ENCODE peak calls at places on chromosomes 13 and 19, in seven cellular contexts. Y is GM13977; Q is activated T-cell treated with anti-CD3 and anti-CD28 coated beads for 1 hour; D is ascending aorta; B is AG10803; W is ELR; L is effector CD4-positive, alpha-beta T cell. X is an unnamed sample.

GRCh38 chr19:19040417-19040816 is 7.0 kb downstream of the ARMC6 start:
- DNase-seq in W (peak), L (no peak), Y (no peak), D (peak), B (peak), Q (no peak), X (no peak)

GRCh38 chr19:3984584-3984907 is 717 bp downstream of the EEF2 start:
- DNase-seq in Q (no peak), L (no peak), Y (no peak), D (no peak), B (no peak), W (no peak), X (no peak)

GRCh38 chr19:14085309-14085995 is at the start of gene C19orf67:
- DNase-seq in L (no peak), Y (no peak), D (no peak), W (no peak), B (no peak), Q (no peak), X (no peak)

GRCh38 chr13:37657134-37657533 is 58.6 kb upstream of the POSTN start:
- DNase-seq in Y (no peak), Q (no peak), L (no peak), W (peak), D (no peak), B (peak), X (peak)

GRCh38 chr13:24033527-24034302 is 126.8 kb upstream of the SPATA13 start:
- DNase-seq in L (no peak), Y (no peak), Q (no peak), D (no peak), W (no peak), B (peak), X (peak)

GRCh38 chr19:38422405-38422804 is 3.6 kb downstream of the RASGRP4 start:
- DNase-seq in W (no peak), Q (no peak), L (no peak), D (no peak), Y (no peak), B (no peak), X (no peak)

GRCh38 chr13:113791226-113791625 is 32.2 kb downstream of the TMEM255B start:
- DNase-seq in W (no peak), Y (no peak), B (no peak), L (no peak), Q (no peak), D (no peak), X (no peak)

GRCh38 chr13:32660227-32660626 is 74.0 kb downstream of the PDS5B start:
- DNase-seq in D (no peak), Y (no peak), W (no peak), Q (no peak), B (no peak), L (no peak), X (no peak)

GRCh38 chr19:1206733-1207301 is 1.2 kb downstream of the STK11 start:
- DNase-seq in L (peak), Y (no peak), D (no peak), Q (no peak), B (no peak), W (peak), X (no peak)

GRCh38 chr19:23957660-23958281 is 43.1 kb downstream of the ZNF726 start:
- DNase-seq in B (peak), Q (no peak), W (peak), Y (no peak), L (no peak), D (no peak), X (peak)

GRCh38 chr19:31066385-31066784 is 282.9 kb downstream of the TSHZ3 start:
- DNase-seq in L (no peak), Y (no peak), D (no peak), Q (no peak), B (peak), W (peak), X (peak)

GRCh38 chr13:20997301-20998061 is 63.9 kb downstream of the LATS2 start:
- DNase-seq in W (peak), Q (no peak), D (no peak), B (peak), L (no peak), Y (no peak), X (peak)

GRCh38 chr19:23822735-23823134 is 64.0 kb upstream of the ZNF681 start:
- DNase-seq in Q (no peak), B (no peak), Y (no peak), L (no peak), W (no peak), D (no peak), X (no peak)

GRCh38 chr13:25062479-25062878 is 33.5 kb upstream of the PABPC3 start:
- DNase-seq in L (no peak), W (no peak), Y (no peak), B (no peak), D (no peak), Q (no peak), X (no peak)

GRCh38 chr13:31797154-31797775 is 57.9 kb downstream of the RXFP2 start:
- DNase-seq in W (peak), Q (no peak), L (no peak), Y (no peak), D (no peak), B (peak), X (peak)